ENCODE peak calls at places on chromosome 7, in four cellular contexts. N is HCT116, D is AG09309, Q is Kasumi-1. Y is an unnamed sample.

GRCh38 chr7:29917583-29917982 is 72.0 kb downstream of the SCRN1 start:
- DNase-seq in N (no peak), D (no peak), Q (no peak), Y (no peak)

GRCh38 chr7:39127058-39127457 is 149.3 kb downstream of the POU6F2 start:
- DNase-seq in N (no peak), D (no peak), Q (no peak), Y (no peak)

GRCh38 chr7:66050990-66051424 is 24.6 kb upstream of the ASL start:
- DNase-seq in N (no peak), D (peak), Q (no peak), Y (no peak)

GRCh38 chr7:14504134-14504533 is 398.4 kb downstream of the DGKB start:
- DNase-seq in N (no peak), D (no peak), Q (no peak), Y (no peak)

GRCh38 chr7:101993311-101993710 is 175.9 kb downstream of the CUX1 start:
- DNase-seq in N (no peak), D (no peak), Q (no peak), Y (no peak)

GRCh38 chr7:74093671-74094223 is 10.1 kb downstream of the LIMK1 start:
- DNase-seq in N (no peak), D (no peak), Q (no peak), Y (no peak)

GRCh38 chr7:12508554-12508953 is 62.0 kb upstream of the SCIN start:
- DNase-seq in N (no peak), D (no peak), Q (no peak), Y (no peak)

GRCh38 chr7:39910108-39910869 is 39.8 kb upstream of the CDK13 start:
- DNase-seq in N (no peak), D (peak), Q (no peak), Y (no peak)

GRCh38 chr7:127635659-127636285 is 16.2 kb upstream of the SND1 start:
- DNase-seq in N (no peak), D (no peak), Q (no peak), Y (no peak)

GRCh38 chr7:94350729-94351128 is 44.0 kb upstream of the COL1A2 start:
- DNase-seq in N (no peak), D (no peak), Q (no peak), Y (no peak)